ENCODE peak calls at places on chromosomes 5 and 9, in eight cellular contexts. U, A, M, E, P, I, D and J are unnamed samples.

GRCh38 chr9:34522091-34522887 is 501 bp downstream of the ENHO start:
- DNase-seq in P (no peak), D (no peak), M (no peak), I (no peak), E (no peak), A (no peak), U (no peak), J (no peak)

GRCh38 chr5:134552301-134552700 is 26.8 kb downstream of the JADE2 start:
- DNase-seq in E (no peak), D (no peak), I (peak; percentile 78), P (no peak), A (peak; percentile 89), U (no peak), M (no peak), J (peak; percentile 47)

GRCh38 chr9:132048191-132048590 is 31.5 kb downstream of the MED27 start:
- DNase-seq in M (no peak), U (no peak), A (peak; percentile 40), P (no peak), D (no peak), E (no peak), I (no peak), J (no peak)

GRCh38 chr9:95778957-95779356 is 96.5 kb upstream of the ERCC6L2 start:
- DNase-seq in I (peak; percentile 60), D (no peak), M (no peak), A (peak; percentile 53), E (no peak), P (no peak), U (no peak), J (peak; percentile 74)

GRCh38 chr9:6833518-6834192 is 75.9 kb downstream of the KDM4C start:
- DNase-seq in A (peak; percentile 13), P (no peak), D (no peak), U (no peak), I (no peak), E (no peak), M (no peak), J (no peak)

GRCh38 chr5:72065751-72066255 is 41.5 kb upstream of the MAP1B start:
- DNase-seq in P (peak; percentile 78), E (peak; percentile 54), U (no peak), M (no peak), I (no peak), A (no peak), D (no peak), J (no peak)

GRCh38 chr5:27124590-27124989 is 86.2 kb upstream of the CDH9 start:
- DNase-seq in U (no peak), A (peak; percentile 33), M (no peak), E (peak; percentile 21), P (no peak), D (no peak), I (no peak), J (no peak)

GRCh38 chr5:115348175-115348574 is 51.7 kb upstream of the CCDC112 start:
- DNase-seq in P (no peak), D (no peak), A (no peak), I (no peak), U (no peak), E (no peak), M (no peak), J (no peak)

GRCh38 chr9:77846957-77847574 is 184.5 kb downstream of the GNAQ start:
- DNase-seq in I (no peak), U (no peak), P (no peak), A (no peak), E (no peak), M (no peak), D (no peak), J (no peak)